ENCODE peak calls at places on chromosome 16, in four cellular contexts. D is tibial artery; N is CD8-positive, alpha-beta memory T cell; I is colonic mucosa. Z is an unnamed sample.

GRCh38 chr16:57260294-57260929 is 15.4 kb downstream of the ARL2BP start:
- DNase-seq in D (peak; percentile 61), N (no peak), I (no peak), Z (no peak)

GRCh38 chr16:27315333-27316037 is 1.7 kb downstream of the IL4R start:
- DNase-seq in D (peak; percentile 78), N (peak; percentile 43), I (peak; percentile 57), Z (peak; percentile 71)

GRCh38 chr16:66473654-66474519 is 46.8 kb downstream of the BEAN1 start:
- DNase-seq in D (no peak), N (no peak), I (no peak), Z (no peak)

GRCh38 chr16:1042776-1043349 is 29.7 kb upstream of the SSTR5 start:
- DNase-seq in D (no peak), N (no peak), I (no peak), Z (no peak)

GRCh38 chr16:66292241-66292935 is 74.1 kb upstream of the CDH5 start:
- DNase-seq in D (peak; percentile 24), N (no peak), I (no peak), Z (no peak)

GRCh38 chr16:68798398-68798797 is 44.9 kb upstream of the TANGO6 start:
- DNase-seq in D (no peak), N (no peak), I (no peak), Z (no peak)

GRCh38 chr16:87178977-87179376 is 138.2 kb downstream of the C16orf95 start:
- DNase-seq in D (no peak), N (no peak), I (no peak), Z (peak; percentile 32)

GRCh38 chr16:12612598-12613101 is 191.0 kb downstream of the CPPED1 start:
- DNase-seq in D (no peak), N (no peak), I (no peak), Z (no peak)

GRCh38 chr16:48444574-48444973 is 59.4 kb upstream of the SIAH1 start:
- DNase-seq in D (no peak), N (no peak), I (no peak), Z (no peak)

GRCh38 chr16:27364493-27365141 is 37.4 kb upstream of the IL21R start:
- DNase-seq in D (no peak), N (no peak), I (peak; percentile 70), Z (peak; percentile 52)

GRCh38 chr16:77399066-77399465 is 35.8 kb downstream of the ADAMTS18 start:
- DNase-seq in D (no peak), N (no peak), I (no peak), Z (no peak)

GRCh38 chr16:56836410-56836834 is 28.6 kb upstream of the SLC12A3 start:
- DNase-seq in D (no peak), N (no peak), I (no peak), Z (no peak)

GRCh38 chr16:1283296-1283695 is 26.1 kb upstream of the UBE2I start:
- DNase-seq in D (no peak), N (no peak), I (no peak), Z (no peak)

GRCh38 chr16:87657621-87658192 is 55.4 kb downstream of the JPH3 start:
- DNase-seq in D (no peak), N (no peak), I (no peak), Z (no peak)

GRCh38 chr16:56068816-56069215 is 122.5 kb upstream of the GNAO1 start:
- DNase-seq in D (no peak), N (no peak), I (no peak), Z (no peak)

DNA sequence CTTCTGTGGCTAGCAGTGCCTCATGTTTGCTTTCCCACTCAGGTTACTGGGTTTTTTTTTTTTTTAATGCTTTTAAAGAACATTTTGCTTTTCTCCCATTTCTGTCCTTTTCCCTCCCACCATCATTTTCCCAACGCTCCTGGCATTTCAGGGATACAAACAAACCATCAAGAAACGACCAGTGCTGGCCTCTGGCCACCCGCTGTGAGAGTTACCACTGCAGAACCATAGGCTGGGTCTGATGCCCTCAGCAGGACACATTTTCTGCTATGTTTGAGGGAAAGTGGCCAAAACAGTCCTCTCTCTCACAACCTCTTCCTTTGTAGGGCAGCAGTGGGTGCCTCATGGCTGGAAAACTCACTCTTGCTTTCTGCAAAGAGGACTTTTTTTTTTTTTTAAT is 159.0 kb upstream of the MPHOSPH6 start:
- DNase-seq in D (no peak), N (no peak), I (no peak), Z (no peak)
- H3K4me3 ChIP-seq in D (no peak overlapping the region), N (no peak overlapping the region), I (no peak overlapping the region), Z (no peak overlapping the region)

GRCh38 chr16:50558913-50559312 is 10.7 kb downstream of the NKD1 start:
- DNase-seq in D (no peak), N (no peak), I (no peak), Z (no peak)
- H3K4me1 ChIP-seq in D (peaks cover 66% of the 10 kb centered on the region), N (peaks cover 2% of the 10 kb centered on the region), I (no peaks in the 10 kb centered on the region), Z (peaks cover 3% of the 10 kb centered on the region)

DNA sequence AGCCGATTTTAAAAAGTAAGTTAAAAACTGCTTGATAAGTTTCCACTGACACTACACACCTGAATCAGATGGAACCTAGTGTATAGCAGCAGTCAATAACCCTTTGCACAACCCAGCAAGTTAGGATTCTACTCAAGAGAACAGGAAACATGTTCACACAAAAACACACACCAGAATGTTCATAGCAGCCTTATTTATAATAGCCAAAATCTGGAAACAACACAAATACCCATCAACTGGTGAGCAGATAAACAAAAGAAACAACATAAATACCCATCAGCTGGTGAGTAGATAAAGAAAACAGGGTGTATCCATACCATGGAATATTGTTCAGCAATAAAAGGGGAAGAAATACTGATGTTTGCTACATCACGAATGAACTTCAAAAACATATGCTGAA is 2.7 kb upstream of the CDH11 start:
- DNase-seq in D (no peak), N (no peak), I (no peak), Z (no peak)
- H3K4me3 ChIP-seq in D (peak overlapping the region; percentile 67), N (no peak overlapping the region), I (peak overlapping the region; percentile 47), Z (no peak overlapping the region)

GRCh38 chr16:53058441-53058840 is 3.6 kb downstream of the CHD9 start:
- DNase-seq in D (no peak), N (no peak), I (no peak), Z (no peak)
- H3K4me1 ChIP-seq in D (peaks cover 34% of the 10 kb centered on the region), N (peaks cover 30% of the 10 kb centered on the region), I (peaks cover 7% of the 10 kb centered on the region), Z (peaks cover 5% of the 10 kb centered on the region)

GRCh38 chr16:50065241-50065623 is 538 bp upstream of the HEATR3 start:
- DNase-seq in D (no peak), N (no peak), I (no peak), Z (no peak)
- H3K4me3 ChIP-seq in D (peak overlapping the region; percentile 84), N (no peak overlapping the region), I (peak overlapping the region; percentile 73), Z (no peak overlapping the region)

DNA sequence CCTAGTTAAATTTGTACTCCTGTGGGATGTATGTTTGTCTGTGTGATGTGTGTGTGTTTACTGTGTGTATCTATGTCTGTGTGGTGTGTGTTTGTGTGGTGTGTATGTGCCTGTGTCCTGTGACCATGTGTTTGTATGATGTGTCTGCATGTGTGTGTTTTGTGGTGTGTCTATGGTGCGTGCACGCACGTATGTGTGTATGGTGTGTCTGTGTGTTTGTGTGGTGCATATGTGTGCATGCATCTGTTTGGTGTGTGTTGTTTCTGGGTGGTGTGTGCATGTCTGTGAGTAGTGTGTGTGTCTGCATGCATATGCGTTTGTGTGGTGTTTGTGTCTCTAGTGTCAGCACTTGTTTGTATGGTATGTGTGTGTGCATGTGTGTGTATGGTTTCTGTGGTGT is 174.2 kb upstream of the RBFOX1 start:
- DNase-seq in D (no peak), N (no peak), I (no peak), Z (no peak)
- H3K4me1 ChIP-seq in D (no peaks in the 10 kb centered on the region), N (no peaks in the 10 kb centered on the region), I (no peaks in the 10 kb centered on the region), Z (no peaks in the 10 kb centered on the region)

GRCh38 chr16:89170346-89171215 is 967 bp upstream of the CDH15 start:
- DNase-seq in D (no peak), N (no peak), I (peak; percentile 88), Z (peak; percentile 74)
- H3K4me3 ChIP-seq in D (peak overlapping the region; percentile 35), N (peak overlapping the region; percentile 50), I (peak overlapping the region; percentile 20), Z (no peak overlapping the region)

GRCh38 chr16:70749006-70749678 is 51.8 kb downstream of the VAC14 start:
- DNase-seq in D (no peak), N (no peak), I (peak; percentile 80), Z (no peak)

GRCh38 chr16:70746708-70747424 is 54.1 kb downstream of the VAC14 start:
- DNase-seq in D (peak; percentile 91), N (peak; percentile 13), I (peak; percentile 89), Z (peak; percentile 88)

GRCh38 chr16:70749681-70750601 is 51.0 kb downstream of the VAC14 start:
- DNase-seq in D (no peak), N (no peak), I (no peak), Z (no peak)

GRCh38 chr16:70746040-70746707 is 54.8 kb downstream of the VAC14 start:
- DNase-seq in D (peak; percentile 94), N (no peak), I (peak; percentile 69), Z (peak; percentile 84)

GRCh38 chr16:70747703-70748631 is 53.0 kb downstream of the VAC14 start:
- DNase-seq in D (no peak), N (no peak), I (no peak), Z (peak; percentile 78)
- H3K4me1 ChIP-seq in D (peaks cover 57% of the 10 kb centered on the region), N (no peaks in the 10 kb centered on the region), I (peaks cover 40% of the 10 kb centered on the region), Z (peaks cover 11% of the 10 kb centered on the region)

GRCh38 chr16:4489030-4489429 is 12.8 kb downstream of the HMOX2 start:
- DNase-seq in D (no peak), N (no peak), I (no peak), Z (no peak)
- H3K4me3 ChIP-seq in D (no peak overlapping the region), N (peak overlapping the region; percentile 40), I (no peak overlapping the region), Z (no peak overlapping the region)

Z was measured in lung.